ENCODE peak calls at places on chromosome 5, in four cellular contexts. One of them, this sample, is unnamed.

GRCh38 chr5:56516936-56517521 is 283.9 kb upstream of the ANKRD55 start:
- DNase-seq in SK-N-SH: peak
- DNase-seq in GM12878: no peak
- DNase-seq in K562: no peak
- DNase-seq in this sample: peak

GRCh38 chr5:128253224-128253623 is 169.7 kb downstream of the SLC12A2 start:
- DNase-seq in GM12878: no peak
- DNase-seq in SK-N-SH: no peak
- DNase-seq in K562: no peak
- DNase-seq in this sample: no peak

GRCh38 chr5:37696190-37697021 is 143.4 kb downstream of the GDNF start:
- DNase-seq in SK-N-SH: no peak
- DNase-seq in GM12878: no peak
- DNase-seq in K562: no peak
- DNase-seq in this sample: peak

GRCh38 chr5:177507165-177507564 is 2.5 kb downstream of the DOK3 start:
- DNase-seq in SK-N-SH: no peak
- DNase-seq in GM12878: no peak
- DNase-seq in K562: no peak
- DNase-seq in this sample: peak

GRCh38 chr5:5353681-5354080 is 68.8 kb upstream of the ICE1 start:
- DNase-seq in K562: no peak
- DNase-seq in GM12878: no peak
- DNase-seq in SK-N-SH: no peak
- DNase-seq in this sample: no peak

GRCh38 chr5:178120661-178121357 is 7.5 kb downstream of the N4BP3 start:
- DNase-seq in K562: peak
- DNase-seq in GM12878: peak
- DNase-seq in SK-N-SH: peak
- DNase-seq in this sample: peak

GRCh38 chr5:36744678-36745659 is 131.6 kb upstream of the NIPBL start:
- DNase-seq in SK-N-SH: peak
- DNase-seq in GM12878: no peak
- DNase-seq in K562: peak
- DNase-seq in this sample: peak

GRCh38 chr5:140633081-140633471 is at the start of gene CD14:
- DNase-seq in SK-N-SH: no peak
- DNase-seq in K562: no peak
- DNase-seq in GM12878: no peak
- DNase-seq in this sample: peak

GRCh38 chr5:179608131-179608581 is 15.3 kb downstream of the HNRNPH1 start:
- DNase-seq in SK-N-SH: no peak
- DNase-seq in GM12878: no peak
- DNase-seq in K562: no peak
- DNase-seq in this sample: no peak

GRCh38 chr5:93532370-93532769 is 48.6 kb downstream of the NR2F1-AS1 start:
- DNase-seq in GM12878: no peak
- DNase-seq in K562: no peak
- DNase-seq in SK-N-SH: no peak
- DNase-seq in this sample: peak

GRCh38 chr5:160638141-160638742 is 213.8 kb downstream of the ATP10B start:
- DNase-seq in K562: no peak
- DNase-seq in GM12878: no peak
- DNase-seq in SK-N-SH: no peak
- DNase-seq in this sample: no peak

GRCh38 chr5:61910771-61911170 is 395.2 kb upstream of the KIF2A start:
- DNase-seq in GM12878: no peak
- DNase-seq in K562: no peak
- DNase-seq in SK-N-SH: no peak
- DNase-seq in this sample: no peak

GRCh38 chr5:14263700-14264099 is 120.6 kb downstream of the TRIO start:
- DNase-seq in SK-N-SH: no peak
- DNase-seq in K562: no peak
- DNase-seq in GM12878: no peak
- DNase-seq in this sample: no peak

GRCh38 chr5:181215997-181216982 is 6.8 kb upstream of the TRIM41 start:
- DNase-seq in K562: no peak
- DNase-seq in SK-N-SH: no peak
- DNase-seq in GM12878: peak
- DNase-seq in this sample: no peak

GRCh38 chr5:39835371-39835770 is 410.6 kb upstream of the DAB2 start:
- DNase-seq in SK-N-SH: no peak
- DNase-seq in K562: no peak
- DNase-seq in GM12878: no peak
- DNase-seq in this sample: no peak

GRCh38 chr5:139390639-139391569 is 1.2 kb upstream of the MZB1 start:
- DNase-seq in K562: no peak
- DNase-seq in SK-N-SH: no peak
- DNase-seq in GM12878: no peak
- DNase-seq in this sample: no peak

GRCh38 chr5:149345892-149346222 is 558 bp downstream of the GRPEL2 start:
- DNase-seq in GM12878: no peak
- DNase-seq in SK-N-SH: no peak
- DNase-seq in K562: no peak
- DNase-seq in this sample: no peak

DNA sequence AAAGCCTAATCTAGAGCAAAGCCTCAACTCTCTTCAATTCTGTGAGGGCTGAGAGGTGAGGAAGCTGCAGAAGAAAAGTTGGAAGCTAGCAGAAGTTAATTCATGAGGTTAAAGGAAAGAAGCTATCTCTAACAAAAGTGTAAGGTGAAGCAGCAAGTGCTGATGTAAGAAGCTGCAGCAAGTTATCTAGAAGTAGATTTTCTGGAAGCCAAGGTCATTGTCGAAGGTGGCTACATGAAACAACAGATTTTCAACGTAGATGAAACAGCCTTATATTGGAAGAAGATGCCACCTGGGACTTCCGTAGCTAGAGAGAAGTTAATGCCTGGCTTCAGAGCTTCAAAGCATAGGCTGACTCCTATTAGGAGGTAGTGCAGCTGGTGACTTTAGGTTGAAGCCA is 42.0 kb downstream of the SREK1 start:
- DNase-seq in SK-N-SH: no peak
- DNase-seq in K562: no peak
- DNase-seq in GM12878: no peak
- DNase-seq in this sample: no peak
- TF ChIP-seq NFIC in SK-N-SH: no peak
- TF ChIP-seq NFIC in K562: no peak
- TF ChIP-seq NFIC in GM12878: no peak
- TF ChIP-seq NFIC in this sample: no peak

DNA sequence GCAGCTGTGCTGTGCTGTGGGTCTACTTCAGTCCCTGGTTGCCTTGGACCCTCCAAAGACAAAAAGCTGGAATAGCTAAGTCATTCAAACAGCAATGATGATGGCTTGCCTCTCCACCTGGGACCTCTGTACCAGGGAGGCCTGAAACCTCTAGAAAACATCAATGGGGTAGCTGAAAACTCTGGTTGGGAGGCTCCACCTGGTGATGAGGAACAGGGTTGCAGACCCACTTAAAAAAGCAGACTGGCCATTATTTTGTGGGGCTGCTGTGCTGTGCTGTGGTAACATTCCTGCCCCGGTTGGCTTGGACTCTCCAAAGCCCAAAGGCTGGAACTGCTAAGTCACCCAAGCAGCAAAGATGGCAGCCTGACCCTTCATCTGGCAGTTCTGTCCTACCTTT is 839.3 kb upstream of the ARRDC3 start:
- DNase-seq in K562: no peak
- DNase-seq in SK-N-SH: no peak
- DNase-seq in GM12878: no peak
- DNase-seq in this sample: no peak
- TF ChIP-seq NFIC in K562: no peak
- TF ChIP-seq NFIC in SK-N-SH: no peak
- TF ChIP-seq NFIC in GM12878: no peak
- TF ChIP-seq NFIC in this sample: no peak

GRCh38 chr5:132227485-132228240 is at the start of gene P4HA2:
- DNase-seq in GM12878: no peak
- DNase-seq in K562: peak
- DNase-seq in SK-N-SH: peak
- DNase-seq in this sample: peak
- TF ChIP-seq NFIC in GM12878: no peak
- TF ChIP-seq NFIC in K562: no peak
- TF ChIP-seq NFIC in SK-N-SH: no peak
- TF ChIP-seq NFIC in this sample: no peak

DNA sequence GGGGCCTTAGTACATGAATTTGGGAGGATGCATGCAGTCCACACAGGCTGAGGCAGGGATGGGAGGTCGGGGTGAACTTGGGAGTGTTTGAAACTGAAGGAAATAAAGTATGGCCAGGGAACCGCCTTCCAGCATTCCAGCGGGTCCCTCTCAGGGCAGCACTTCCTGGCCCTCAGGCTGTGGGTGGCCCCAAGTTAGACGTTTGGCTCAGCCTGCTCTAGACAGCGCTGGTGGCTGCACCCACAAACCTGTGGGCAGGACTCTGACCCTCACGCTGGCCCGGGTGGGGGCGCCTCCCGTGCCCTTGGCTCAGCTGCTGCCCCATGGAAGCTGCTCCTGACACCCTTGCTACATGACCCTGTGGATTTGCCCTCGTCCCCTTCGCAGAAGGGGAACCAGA is 74.3 kb downstream of the UBE2QL1 start:
- DNase-seq in SK-N-SH: no peak
- DNase-seq in GM12878: no peak
- DNase-seq in K562: no peak
- DNase-seq in this sample: no peak
- TF ChIP-seq NFIC in SK-N-SH: no peak
- TF ChIP-seq NFIC in GM12878: no peak
- TF ChIP-seq NFIC in K562: no peak
- TF ChIP-seq NFIC in this sample: no peak